ENCODE peak calls at places on chromosome 3, in ten cellular contexts. L is central memory CD4-positive, alpha-beta T cell; V is lower lobe of right lung; G is NAMALWA; K is NCI-H1436; Q is 8988T; D is stromal cell of bone marrow; Z is activated CD4-positive, alpha-beta memory T cell treated with anti-CD3 and anti-CD28 coated beads for 36 hours; H is psoas muscle; N is T-helper 17 cell. M is an unnamed sample.

GRCh38 chr3:64188810-64189560 is 36.3 kb downstream of the PRICKLE2 start:
- DNase-seq in V (no peak), D (no peak), K (no peak), Q (no peak), Z (no peak), G (no peak), H (no peak), N (no peak), L (no peak), M (no peak)

GRCh38 chr3:183178833-183179549 is 16.5 kb upstream of the LAMP3 start:
- DNase-seq in D (no peak), Q (peak), G (no peak), L (peak), N (peak), V (peak), K (no peak), Z (peak), H (peak), M (no peak)

GRCh38 chr3:100068758-100069345 is 45.4 kb downstream of the FILIP1L start:
- DNase-seq in G (peak), Q (peak), L (peak), N (peak), K (peak), Z (peak), H (peak), D (peak), V (peak), M (no peak)

GRCh38 chr3:60431599-60431958 is 819.7 kb downstream of the FHIT start:
- DNase-seq in D (peak), L (no peak), G (peak), H (no peak), Q (no peak), Z (no peak), V (no peak), N (no peak), K (no peak), M (no peak)

GRCh38 chr3:16140116-16140893 is 34.2 kb upstream of the GALNT15 start:
- DNase-seq in H (peak), Q (no peak), D (peak), Z (no peak), L (no peak), K (no peak), N (no peak), V (no peak), G (no peak), M (no peak)

GRCh38 chr3:73086071-73086494 is 24.6 kb downstream of the EBLN2 start:
- DNase-seq in H (no peak), N (peak), K (no peak), Z (peak), G (peak), L (peak), D (no peak), V (no peak), Q (no peak), M (no peak)

GRCh38 chr3:72487078-72487765 is 361.0 kb downstream of the SHQ1 start:
- DNase-seq in G (no peak), H (peak), K (no peak), V (peak), Q (peak), Z (peak), N (no peak), L (no peak), D (peak), M (no peak)

GRCh38 chr3:187878776-187879524 is 133.7 kb upstream of the BCL6 start:
- DNase-seq in H (no peak), D (no peak), G (no peak), Q (no peak), N (no peak), K (no peak), L (no peak), Z (no peak), V (no peak), M (no peak)

GRCh38 chr3:24351779-24352469 is 142.7 kb downstream of the THRB start:
- DNase-seq in N (no peak), D (peak), K (no peak), G (no peak), Q (no peak), V (no peak), H (no peak), Z (no peak), L (no peak), M (no peak)

GRCh38 chr3:197942956-197943556 is 6.9 kb upstream of the RPL35A start:
- DNase-seq in G (peak), L (peak), V (no peak), N (no peak), D (no peak), Q (no peak), K (peak), H (no peak), Z (no peak), M (no peak)

GRCh38 chr3:143627336-143627735 is 220.9 kb downstream of the SLC9A9 start:
- DNase-seq in K (no peak), G (no peak), V (no peak), L (no peak), Q (no peak), D (peak), N (no peak), Z (peak), H (no peak), M (no peak)

GRCh38 chr3:116443096-116443793 is 2.0 kb downstream of the LSAMP start:
- DNase-seq in G (no peak), N (no peak), Z (no peak), H (no peak), Q (no peak), K (no peak), V (no peak), L (no peak), D (no peak), M (no peak)

GRCh38 chr3:171353423-171353822 is 106.8 kb downstream of the TNIK start:
- DNase-seq in N (no peak), K (no peak), Z (no peak), L (no peak), V (no peak), G (no peak), Q (no peak), H (no peak), D (no peak), M (no peak)

GRCh38 chr3:122301063-122301462 is 24.0 kb upstream of the CSTA start:
- DNase-seq in V (no peak), Q (no peak), H (no peak), N (no peak), Z (no peak), D (no peak), L (no peak), G (peak), K (no peak), M (no peak)

GRCh38 chr3:9178697-9179096 is 70.7 kb downstream of the SRGAP3 start:
- DNase-seq in Z (no peak), Q (no peak), G (no peak), N (no peak), V (no peak), H (no peak), K (no peak), L (no peak), D (no peak), M (no peak)

GRCh38 chr3:149977391-149977790 is 6.7 kb upstream of the PFN2 start:
- DNase-seq in L (no peak), K (no peak), G (no peak), D (no peak), H (no peak), N (no peak), Z (no peak), Q (no peak), V (no peak), M (no peak)

GRCh38 chr3:143311096-143311495 is 191.5 kb downstream of the CHST2 start:
- DNase-seq in H (no peak), D (no peak), G (no peak), L (no peak), N (no peak), V (no peak), Q (no peak), Z (no peak), K (no peak), M (no peak)

GRCh38 chr3:69963643-69964042 is 35.9 kb upstream of the SAMMSON start:
- DNase-seq in Z (no peak), N (no peak), G (no peak), K (no peak), L (no peak), V (no peak), Q (no peak), H (no peak), D (no peak), M (no peak)